ENCODE peak calls at places on chromosomes 2 and 18, in eight cellular contexts. One of them, this sample, is unnamed.

GRCh38 chr18:35267161-35267651 is 22.8 kb downstream of the ZSCAN30 start:
- DNase-seq in activated CD8-positive, alpha-beta memory T cell treated with anti-CD3 and anti-CD28 coated beads, Interleukin-2, amount 10 ng/mL, durations not matched to agents 7 days and 5 days: peak
- DNase-seq in AML-193: no peak
- DNase-seq in lower lobe of right lung: peak
- DNase-seq in RKO: no peak
- DNase-seq in dermis microvascular lymphatic vessel endothelial cell: peak
- DNase-seq in Calu3: no peak
- DNase-seq in ELR: no peak
- DNase-seq in this sample: no peak

GRCh38 chr2:100291152-100291970 is 30.9 kb downstream of the LONRF2 start:
- DNase-seq in activated CD8-positive, alpha-beta memory T cell treated with anti-CD3 and anti-CD28 coated beads, Interleukin-2, amount 10 ng/mL, durations not matched to agents 7 days and 5 days: peak
- DNase-seq in AML-193: peak
- DNase-seq in lower lobe of right lung: peak
- DNase-seq in RKO: peak
- DNase-seq in dermis microvascular lymphatic vessel endothelial cell: no peak
- DNase-seq in Calu3: peak
- DNase-seq in ELR: peak
- DNase-seq in this sample: peak

GRCh38 chr2:66268756-66269155 is 166.2 kb upstream of the MEIS1 start:
- DNase-seq in activated CD8-positive, alpha-beta memory T cell treated with anti-CD3 and anti-CD28 coated beads, Interleukin-2, amount 10 ng/mL, durations not matched to agents 7 days and 5 days: no peak
- DNase-seq in AML-193: no peak
- DNase-seq in lower lobe of right lung: no peak
- DNase-seq in RKO: no peak
- DNase-seq in dermis microvascular lymphatic vessel endothelial cell: no peak
- DNase-seq in Calu3: no peak
- DNase-seq in ELR: no peak
- DNase-seq in this sample: no peak

GRCh38 chr2:229810786-229811185 is 96.4 kb upstream of the DNER start:
- DNase-seq in activated CD8-positive, alpha-beta memory T cell treated with anti-CD3 and anti-CD28 coated beads, Interleukin-2, amount 10 ng/mL, durations not matched to agents 7 days and 5 days: no peak
- DNase-seq in AML-193: no peak
- DNase-seq in lower lobe of right lung: no peak
- DNase-seq in RKO: no peak
- DNase-seq in dermis microvascular lymphatic vessel endothelial cell: no peak
- DNase-seq in Calu3: no peak
- DNase-seq in ELR: no peak
- DNase-seq in this sample: no peak

GRCh38 chr18:23306842-23307241 is 146.2 kb upstream of the RIOK3 start:
- DNase-seq in activated CD8-positive, alpha-beta memory T cell treated with anti-CD3 and anti-CD28 coated beads, Interleukin-2, amount 10 ng/mL, durations not matched to agents 7 days and 5 days: peak
- DNase-seq in AML-193: no peak
- DNase-seq in lower lobe of right lung: no peak
- DNase-seq in RKO: no peak
- DNase-seq in dermis microvascular lymphatic vessel endothelial cell: no peak
- DNase-seq in Calu3: no peak
- DNase-seq in ELR: no peak
- DNase-seq in this sample: no peak

GRCh38 chr2:238754259-238754658 is 93.6 kb upstream of the TWIST2 start:
- DNase-seq in activated CD8-positive, alpha-beta memory T cell treated with anti-CD3 and anti-CD28 coated beads, Interleukin-2, amount 10 ng/mL, durations not matched to agents 7 days and 5 days: no peak
- DNase-seq in AML-193: no peak
- DNase-seq in lower lobe of right lung: no peak
- DNase-seq in RKO: peak
- DNase-seq in dermis microvascular lymphatic vessel endothelial cell: no peak
- DNase-seq in Calu3: no peak
- DNase-seq in ELR: no peak
- DNase-seq in this sample: no peak

GRCh38 chr18:48942554-48943261 is 8.1 kb downstream of the SMAD7 start:
- DNase-seq in activated CD8-positive, alpha-beta memory T cell treated with anti-CD3 and anti-CD28 coated beads, Interleukin-2, amount 10 ng/mL, durations not matched to agents 7 days and 5 days: no peak
- DNase-seq in AML-193: no peak
- DNase-seq in lower lobe of right lung: no peak
- DNase-seq in RKO: peak
- DNase-seq in dermis microvascular lymphatic vessel endothelial cell: no peak
- DNase-seq in Calu3: peak
- DNase-seq in ELR: peak
- DNase-seq in this sample: no peak

GRCh38 chr2:69985684-69986083 is 24.3 kb upstream of the ASPRV1 start:
- DNase-seq in activated CD8-positive, alpha-beta memory T cell treated with anti-CD3 and anti-CD28 coated beads, Interleukin-2, amount 10 ng/mL, durations not matched to agents 7 days and 5 days: no peak
- DNase-seq in AML-193: peak
- DNase-seq in lower lobe of right lung: peak
- DNase-seq in RKO: no peak
- DNase-seq in dermis microvascular lymphatic vessel endothelial cell: no peak
- DNase-seq in Calu3: no peak
- DNase-seq in ELR: no peak
- DNase-seq in this sample: no peak

GRCh38 chr2:237895544-237896506 is 36.4 kb downstream of the RAMP1 start:
- DNase-seq in activated CD8-positive, alpha-beta memory T cell treated with anti-CD3 and anti-CD28 coated beads, Interleukin-2, amount 10 ng/mL, durations not matched to agents 7 days and 5 days: no peak
- DNase-seq in AML-193: no peak
- DNase-seq in lower lobe of right lung: peak
- DNase-seq in RKO: no peak
- DNase-seq in dermis microvascular lymphatic vessel endothelial cell: no peak
- DNase-seq in Calu3: no peak
- DNase-seq in ELR: no peak
- DNase-seq in this sample: no peak